ENCODE peak calls at places on chromosomes 7 and 10, in ten cellular contexts. E, O, Y, R, V, P, I, M, B and N are unnamed samples.

GRCh38 chr10:84613336-84614021 is 285.1 kb downstream of the CCSER2 start:
- DNase-seq in E (peak; percentile 2), O (no peak), Y (no peak), R (peak; percentile 71), V (peak; percentile 56), P (peak; percentile 53), I (peak; percentile 11), M (no peak), B (no peak), N (no peak)

GRCh38 chr10:458466-458865 is 231.0 kb downstream of the DIP2C start:
- DNase-seq in E (no peak), O (peak; percentile 89), Y (peak; percentile 91), R (no peak), V (no peak), P (no peak), I (no peak), M (no peak), B (peak; percentile 33), N (no peak)

GRCh38 chr7:134900430-134900876 is 85.9 kb upstream of the AGBL3 start:
- DNase-seq in E (no peak), O (no peak), Y (no peak), R (no peak), V (no peak), P (no peak), I (no peak), M (no peak), B (no peak), N (no peak)

GRCh38 chr10:7471720-7472367 is 61.0 kb upstream of the SFMBT2 start:
- DNase-seq in E (no peak), O (no peak), Y (no peak), R (no peak), V (no peak), P (no peak), I (no peak), M (no peak), B (no peak), N (no peak)

GRCh38 chr7:115632636-115633035 is 397.9 kb downstream of the TFEC start:
- DNase-seq in E (no peak), O (no peak), Y (no peak), R (no peak), V (no peak), P (no peak), I (no peak), M (no peak), B (no peak), N (no peak)

GRCh38 chr7:118104812-118105441 is 79.0 kb upstream of the LSM8 start:
- DNase-seq in E (peak; percentile 19), O (no peak), Y (peak; percentile 14), R (no peak), V (no peak), P (no peak), I (peak; percentile 24), M (no peak), B (no peak), N (no peak)

GRCh38 chr7:114832906-114833595 is 88.8 kb upstream of the MDFIC start:
- DNase-seq in E (no peak), O (no peak), Y (no peak), R (no peak), V (no peak), P (no peak), I (no peak), M (no peak), B (no peak), N (no peak)

GRCh38 chr10:125840955-125841354 is 17.6 kb downstream of the BCCIP start:
- DNase-seq in E (peak; percentile 25), O (no peak), Y (no peak), R (no peak), V (no peak), P (no peak), I (peak; percentile 47), M (no peak), B (no peak), N (no peak)

GRCh38 chr7:56092789-56093531 is at the start of gene PHKG1:
- DNase-seq in E (peak; percentile 72), O (peak; percentile 94), Y (no peak), R (peak; percentile 81), V (peak; percentile 64), P (peak; percentile 71), I (peak; percentile 80), M (no peak), B (peak; percentile 91), N (no peak)

GRCh38 chr10:133379152-133379800 is at the start of gene PAOX:
- DNase-seq in E (peak; percentile 12), O (peak; percentile 88), Y (no peak), R (peak; percentile 89), V (peak; percentile 56), P (peak; percentile 66), I (peak; percentile 44), M (no peak), B (no peak), N (no peak)

GRCh38 chr10:6778992-6779701 is 199.1 kb upstream of the PRKCQ start:
- DNase-seq in E (peak; percentile 97), O (no peak), Y (peak; percentile 96), R (no peak), V (peak; percentile 89), P (peak; percentile 11), I (peak; percentile 98), M (no peak), B (no peak), N (no peak)

GRCh38 chr10:4692206-4692605 is 133.8 kb upstream of the AKR1E2 start:
- DNase-seq in E (no peak), O (no peak), Y (no peak), R (no peak), V (no peak), P (no peak), I (no peak), M (no peak), B (no peak), N (no peak)

GRCh38 chr10:91127341-91128082 is 93.0 kb upstream of the PCGF5 start:
- DNase-seq in E (no peak), O (no peak), Y (no peak), R (no peak), V (no peak), P (no peak), I (no peak), M (no peak), B (no peak), N (no peak)

GRCh38 chr10:110499796-110500514 is 2.2 kb downstream of the DUSP5 start:
- DNase-seq in E (no peak), O (no peak), Y (no peak), R (no peak), V (no peak), P (no peak), I (no peak), M (no peak), B (no peak), N (no peak)

GRCh38 chr7:151721694-151722093 is 155.2 kb downstream of the PRKAG2 start:
- DNase-seq in E (no peak), O (no peak), Y (no peak), R (no peak), V (no peak), P (no peak), I (no peak), M (no peak), B (no peak), N (no peak)

GRCh38 chr10:71218046-71218832 is 5.9 kb downstream of the UNC5B start:
- DNase-seq in E (peak; percentile 79), O (no peak), Y (no peak), R (peak; percentile 47), V (no peak), P (no peak), I (peak; percentile 84), M (no peak), B (no peak), N (no peak)

GRCh38 chr7:151118108-151119054 is 32.1 kb downstream of the AGAP3 start:
- DNase-seq in E (no peak), O (no peak), Y (no peak), R (no peak), V (no peak), P (no peak), I (no peak), M (no peak), B (no peak), N (no peak)

GRCh38 chr7:15757041-15757995 is 70.8 kb upstream of the MEOX2 start:
- DNase-seq in E (no peak), O (no peak), Y (no peak), R (no peak), V (no peak), P (no peak), I (peak; percentile 28), M (no peak), B (no peak), N (no peak)

GRCh38 chr10:100930368-100930767 is 17.6 kb downstream of the SLF2 start:
- DNase-seq in E (no peak), O (no peak), Y (no peak), R (no peak), V (no peak), P (no peak), I (no peak), M (no peak), B (no peak), N (no peak)

GRCh38 chr7:124188576-124188975 is 155.7 kb upstream of the TMEM229A start:
- DNase-seq in E (no peak), O (no peak), Y (no peak), R (no peak), V (no peak), P (no peak), I (no peak), M (no peak), B (no peak), N (no peak)

GRCh38 chr10:127813290-127813689 is 76.3 kb downstream of the FOXI2 start:
- DNase-seq in E (no peak), O (no peak), Y (no peak), R (no peak), V (no peak), P (no peak), I (no peak), M (no peak), B (no peak), N (no peak)

GRCh38 chr10:127815147-127815546 is 77.6 kb downstream of the CLRN3 start:
- DNase-seq in E (no peak), O (no peak), Y (no peak), R (no peak), V (no peak), P (no peak), I (no peak), M (no peak), B (no peak), N (no peak)
- TF ChIP-seq CTCF in E (no peak), O (no peak), Y (peak; percentile 11), R (no peak), V (no peak), P (no peak), I (no peak), M (peak; percentile 65), B (no peak), N (no peak)

GRCh38 chr7:152925412-152926147 is 166.0 kb downstream of the ACTR3B start:
- DNase-seq in E (no peak), O (no peak), Y (no peak), R (no peak), V (no peak), P (no peak), I (no peak), M (no peak), B (no peak), N (no peak)
- TF ChIP-seq CTCF in E (no peak), O (no peak), Y (no peak), R (no peak), V (no peak), P (no peak), I (no peak), M (peak; percentile 54), B (no peak), N (no peak)

GRCh38 chr7:157813741-157814661 is 477.2 kb downstream of the DNAJB6 start:
- DNase-seq in E (no peak), O (peak; percentile 57), Y (no peak), R (peak; percentile 55), V (no peak), P (no peak), I (no peak), M (no peak), B (no peak), N (no peak)
- TF ChIP-seq CTCF in E (no peak), O (no peak), Y (no peak), R (no peak), V (no peak), P (no peak), I (no peak), M (no peak), B (no peak), N (no peak)

GRCh38 chr10:130160775-130161174 is 24.6 kb downstream of the GLRX3 start:
- DNase-seq in E (no peak), O (no peak), Y (no peak), R (no peak), V (no peak), P (no peak), I (peak; percentile 7), M (no peak), B (no peak), N (no peak)
- TF ChIP-seq CTCF in E (no peak), O (no peak), Y (no peak), R (no peak), V (no peak), P (no peak), I (peak; percentile 3), M (peak; percentile 33), B (no peak), N (no peak)